ENCODE peak calls at places on chromosomes 13 and 19, in eight cellular contexts. W is NCI-H510A; H is AG08395; G is stimulated activated CD8-positive, alpha-beta memory T cell treated with anti-CD3 and anti-CD28 coated beads, Interleukin-15, amount 100 ng/mL, for 24 hours; B is activated T-cell treated with anti-CD3 and anti-CD28 coated beads, Interleukin-2, amount 50 U/mL, for 72 hours; K is RWPE1; D is CD8-positive, alpha-beta T cell; F is iPS-NIHi11. C is an unnamed sample.

GRCh38 chr19:48452656-48453480 is 2.5 kb upstream of the KCNJ14 start:
- DNase-seq in W (no peak), H (no peak), G (no peak), B (no peak), K (no peak), D (no peak), F (no peak), C (no peak)

GRCh38 chr19:1935484-1936208 is 5.3 kb upstream of the CSNK1G2 start:
- DNase-seq in W (no peak), H (peak), G (no peak), B (peak), K (no peak), D (no peak), F (no peak), C (no peak)

GRCh38 chr19:40612831-40613668 is 11.9 kb downstream of the LTBP4 start:
- DNase-seq in W (no peak), H (peak), G (peak), B (peak), K (peak), D (peak), F (peak), C (peak)

GRCh38 chr13:46475586-46475991 is 77.4 kb upstream of the LRCH1 start:
- DNase-seq in W (no peak), H (peak), G (no peak), B (no peak), K (no peak), D (no peak), F (no peak), C (no peak)

GRCh38 chr13:112904436-112904960 is 64.5 kb upstream of the MCF2L start:
- DNase-seq in W (no peak), H (no peak), G (no peak), B (no peak), K (no peak), D (no peak), F (no peak), C (no peak)

GRCh38 chr19:49356382-49356781 is 5.8 kb downstream of the TEAD2 start:
- DNase-seq in W (no peak), H (no peak), G (no peak), B (no peak), K (no peak), D (no peak), F (no peak), C (no peak)

GRCh38 chr13:34349091-34349722 is 531.3 kb downstream of the RFC3 start:
- DNase-seq in W (no peak), H (peak), G (no peak), B (no peak), K (peak), D (no peak), F (no peak), C (no peak)

GRCh38 chr19:45251452-45252354 is 632 bp downstream of the MARK4 start:
- DNase-seq in W (no peak), H (peak), G (no peak), B (peak), K (peak), D (no peak), F (peak), C (no peak)

C was measured in T-helper 9 cell.